ENCODE peak calls at places on chromosomes 13 and 19, in eight cellular contexts. T is K562; I is cardiac muscle cell; W is tibial nerve; O is ovary; F is brain microvascular endothelial cell; K is esophagus muscularis mucosa; Y is CD8-positive, alpha-beta memory T cell. D is an unnamed sample.

GRCh38 chr19:16075430-16076153 is 703 bp upstream of the TPM4 start:
- DNase-seq in T (no peak), K (no peak), Y (no peak), O (no peak), W (no peak), I (peak; percentile 60), F (no peak), D (no peak)

GRCh38 chr19:17045907-17046502 is 19.4 kb upstream of the CPAMD8 start:
- DNase-seq in K (no peak), F (no peak), I (no peak), O (no peak), W (no peak), Y (no peak), T (no peak), D (no peak)

GRCh38 chr19:46435009-46435408 is 6.3 kb upstream of the PNMA8C start:
- DNase-seq in T (no peak), F (no peak), I (no peak), W (no peak), Y (no peak), K (no peak), O (no peak), D (no peak)

GRCh38 chr19:1157931-1158884 is 15.9 kb downstream of the SBNO2 start:
- DNase-seq in I (no peak), T (no peak), Y (no peak), O (no peak), F (no peak), K (no peak), W (no peak), D (no peak)

GRCh38 chr19:1968279-1969175 is 27.6 kb downstream of the CSNK1G2 start:
- DNase-seq in W (no peak), Y (no peak), I (no peak), K (no peak), T (no peak), F (no peak), O (no peak), D (no peak)

GRCh38 chr13:35474551-35474950 is 1.9 kb downstream of the MAB21L1 start:
- DNase-seq in F (no peak), Y (no peak), O (no peak), W (no peak), K (no peak), I (no peak), T (no peak), D (no peak)

GRCh38 chr13:112751617-112752016 is 61.8 kb downstream of the ATP11A start:
- DNase-seq in I (no peak), Y (no peak), F (no peak), K (no peak), T (no peak), O (no peak), W (no peak), D (no peak)

GRCh38 chr19:4177146-4177545 is 5.2 kb downstream of the SIRT6 start:
- DNase-seq in F (no peak), I (no peak), K (no peak), T (no peak), W (no peak), Y (no peak), O (no peak), D (no peak)

GRCh38 chr13:38255600-38255999 is 94.1 kb upstream of the UFM1 start:
- DNase-seq in F (no peak), W (no peak), I (no peak), Y (no peak), T (no peak), K (no peak), O (no peak), D (no peak)

GRCh38 chr13:86563308-86563707 is 764.1 kb upstream of the SLITRK6 start:
- DNase-seq in I (peak; percentile 68), W (no peak), Y (no peak), F (no peak), O (no peak), T (no peak), K (no peak), D (no peak)

GRCh38 chr13:110380359-110381028 is 73.4 kb downstream of the COL4A2 start:
- DNase-seq in W (no peak), T (no peak), O (no peak), F (peak; percentile 94), K (no peak), Y (no peak), I (peak; percentile 79), D (no peak)
- H3K27ac ChIP-seq in W (no peak overlapping the region), T (no peak overlapping the region), O (no peak overlapping the region), F (peak overlapping the region; percentile 95), K (peak overlapping the region; percentile 74), Y (no peak overlapping the region), I (no peak overlapping the region), D (no peak overlapping the region)

DNA sequence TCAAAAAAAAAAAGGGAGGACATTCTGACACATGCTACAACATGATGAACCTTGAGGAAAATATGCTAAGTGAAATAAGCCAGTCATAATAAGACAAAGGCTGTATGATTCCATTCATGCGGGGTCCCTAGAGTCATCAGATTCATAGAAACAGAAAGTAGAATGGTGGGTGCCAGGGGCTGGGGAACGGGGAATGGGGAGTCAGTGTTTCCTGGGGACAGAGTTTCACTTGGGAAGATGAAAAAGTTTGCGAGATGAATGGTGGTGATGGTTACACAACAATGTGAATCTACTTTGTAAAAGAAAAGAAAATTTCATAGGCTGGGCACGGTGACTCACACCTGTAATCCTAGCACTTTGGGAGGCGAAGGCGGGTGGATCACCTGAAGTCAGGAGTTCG is 6.1 kb upstream of the CLEC4G start:
- DNase-seq in T (no peak), O (no peak), F (no peak), K (no peak), I (no peak), Y (no peak), W (no peak), D (no peak)
- H3K27me3 ChIP-seq in T (peaks cover 14% of the 10 kb centered on the region), O (no peaks in the 10 kb centered on the region), F (no peaks in the 10 kb centered on the region), K (no peaks in the 10 kb centered on the region), I (peaks cover 31% of the 10 kb centered on the region), Y (no peaks in the 10 kb centered on the region), W (no peaks in the 10 kb centered on the region), D (no peaks in the 10 kb centered on the region)

GRCh38 chr19:6751189-6751588 is 11.7 kb downstream of the TRIP10 start:
- DNase-seq in O (no peak), Y (no peak), T (no peak), I (no peak), K (no peak), F (no peak), W (no peak), D (no peak)

GRCh38 chr19:6753178-6754031 is 13.8 kb downstream of the SH2D3A start:
- DNase-seq in K (peak; percentile 96), F (peak; percentile 44), W (peak; percentile 70), I (peak; percentile 74), Y (peak; percentile 54), O (peak; percentile 89), T (peak; percentile 96), D (peak; percentile 98)

GRCh38 chr19:6754136-6754535 is 13.1 kb downstream of the SH2D3A start:
- DNase-seq in I (no peak), F (no peak), O (peak; percentile 43), K (no peak), W (no peak), Y (no peak), T (no peak), D (no peak)

GRCh38 chr19:6752257-6753177 is 13.0 kb downstream of the TRIP10 start:
- DNase-seq in Y (no peak), K (no peak), F (no peak), O (peak; percentile 47), W (no peak), I (no peak), T (peak; percentile 32), D (no peak)

DNA sequence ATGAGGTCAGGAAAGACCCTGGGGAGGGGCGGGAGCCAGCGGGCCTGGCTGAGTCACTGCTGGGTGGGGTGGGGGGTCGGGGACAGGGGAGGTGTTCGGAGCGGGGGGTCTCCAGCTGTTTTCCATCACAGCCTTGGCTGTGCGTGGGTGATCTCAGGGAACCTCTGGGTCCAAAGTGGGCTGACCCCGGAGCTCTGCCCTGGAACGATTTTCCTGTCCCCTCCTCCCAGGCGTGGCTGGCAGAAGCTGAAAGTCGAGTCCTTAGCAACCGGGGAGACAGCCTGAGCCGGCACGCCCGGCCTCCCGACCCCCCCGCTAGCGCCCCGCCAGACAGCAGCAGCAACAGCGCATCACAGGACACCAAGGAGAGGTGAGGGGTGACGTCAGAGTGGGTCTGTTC is 10.6 kb downstream of the TRIP10 start:
- DNase-seq in O (no peak), F (no peak), T (no peak), I (no peak), W (no peak), K (no peak), Y (no peak), D (no peak)
- H3K27ac ChIP-seq in O (no peak overlapping the region), F (no peak overlapping the region), T (no peak overlapping the region), I (no peak overlapping the region), W (no peak overlapping the region), K (peak overlapping the region; percentile 66), Y (no peak overlapping the region), D (no peak overlapping the region)

GRCh38 chr13:30862707-30863106 is 43.4 kb upstream of the MEDAG start:
- DNase-seq in I (peak; percentile 49), O (peak; percentile 72), F (peak; percentile 49), Y (no peak), K (no peak), W (no peak), T (no peak), D (no peak)

GRCh38 chr13:30863231-30863630 is 42.8 kb upstream of the MEDAG start:
- DNase-seq in T (no peak), F (no peak), W (no peak), I (no peak), Y (no peak), O (peak; percentile 33), K (no peak), D (no peak)

GRCh38 chr13:30863796-30864195 is 42.3 kb upstream of the MEDAG start:
- DNase-seq in Y (no peak), I (no peak), F (no peak), K (no peak), O (no peak), W (no peak), T (no peak), D (no peak)

GRCh38 chr13:30861163-30861562 is 44.9 kb upstream of the MEDAG start:
- DNase-seq in F (no peak), O (no peak), K (no peak), T (no peak), W (no peak), I (no peak), Y (no peak), D (no peak)

DNA sequence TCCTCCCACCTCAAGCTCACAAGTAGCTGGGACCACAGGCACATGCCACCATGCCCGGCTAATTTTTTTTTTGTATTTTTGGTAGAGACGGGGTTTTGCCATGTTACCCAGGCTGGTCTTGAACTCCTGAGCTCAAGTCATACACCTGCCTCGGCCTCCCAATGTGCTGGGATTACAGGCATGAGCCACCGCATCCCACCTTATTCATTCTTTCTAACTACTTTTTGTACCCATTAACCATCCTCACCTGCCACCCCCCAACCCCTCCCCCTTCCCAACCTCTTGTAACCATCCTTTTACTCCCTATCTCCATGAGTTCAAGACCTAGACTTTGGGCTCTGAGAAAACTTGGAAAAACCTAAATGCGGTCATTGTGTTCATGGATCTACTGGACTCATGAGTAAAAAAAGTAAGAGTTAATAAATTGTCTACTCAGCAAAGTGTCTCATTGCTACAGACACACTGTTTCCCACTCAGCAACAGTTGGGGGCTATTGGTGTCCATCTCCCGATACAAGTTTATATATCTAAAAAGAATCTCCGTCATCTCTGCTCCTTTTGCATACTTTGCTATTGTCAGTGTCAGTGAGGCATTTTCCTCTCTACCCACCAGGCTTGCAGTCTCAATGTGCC is 44.1 kb upstream of the MEDAG start:
- DNase-seq in I (no peak), K (no peak), Y (no peak), T (no peak), W (no peak), O (no peak), F (no peak), D (no peak)
- H3K27me3 ChIP-seq in I (peaks cover 7% of the 10 kb centered on the region), K (no peaks in the 10 kb centered on the region), Y (no peaks in the 10 kb centered on the region), T (peaks cover 15% of the 10 kb centered on the region), W (no peaks in the 10 kb centered on the region), O (no peaks in the 10 kb centered on the region), F (no peaks in the 10 kb centered on the region), D (no peaks in the 10 kb centered on the region)